ENCODE peak calls at places on chromosomes 3 and 15, in eight cellular contexts. N, X, L, D, I, W, V and M are unnamed samples.

GRCh38 chr15:66939451-66940023 is 125.9 kb upstream of the SMAD3 start:
- DNase-seq in N (no peak), X (peak; percentile 52), L (no peak), D (no peak), I (no peak), W (no peak), V (no peak), M (no peak)

GRCh38 chr3:193809106-193809505 is 216.1 kb downstream of the OPA1 start:
- DNase-seq in N (no peak), X (no peak), L (no peak), D (no peak), I (no peak), W (no peak), V (no peak), M (no peak)

GRCh38 chr3:110773413-110773954 is 298.1 kb upstream of the NECTIN3 start:
- DNase-seq in N (no peak), X (no peak), L (no peak), D (no peak), I (no peak), W (no peak), V (no peak), M (no peak)

GRCh38 chr15:38072507-38073277 is 138.3 kb downstream of the TMCO5A start:
- DNase-seq in N (peak; percentile 49), X (peak; percentile 79), L (no peak), D (no peak), I (peak; percentile 57), W (no peak), V (peak; percentile 58), M (peak; percentile 25)

GRCh38 chr3:42846682-42847522 is 28.8 kb downstream of the CYP8B1 start:
- DNase-seq in N (peak; percentile 9), X (peak; percentile 60), L (no peak), D (no peak), I (no peak), W (no peak), V (peak; percentile 75), M (no peak)

GRCh38 chr3:26438325-26438940 is 184.1 kb upstream of the LRRC3B start:
- DNase-seq in N (no peak), X (no peak), L (no peak), D (no peak), I (no peak), W (no peak), V (no peak), M (no peak)

GRCh38 chr3:133492159-133492860 is 81.2 kb upstream of the CDV3 start:
- DNase-seq in N (no peak), X (no peak), L (no peak), D (no peak), I (peak; percentile 66), W (no peak), V (no peak), M (no peak)

GRCh38 chr3:42500909-42501308 is 1.5 kb upstream of the VIPR1 start:
- DNase-seq in N (no peak), X (peak; percentile 64), L (no peak), D (no peak), I (no peak), W (no peak), V (no peak), M (no peak)

GRCh38 chr15:66943456-66944095 is 121.8 kb upstream of the SMAD3 start:
- DNase-seq in N (no peak), X (peak; percentile 62), L (peak; percentile 46), D (peak; percentile 73), I (no peak), W (no peak), V (no peak), M (no peak)

GRCh38 chr15:71189723-71190122 is 74.5 kb downstream of the THSD4 start:
- DNase-seq in N (no peak), X (no peak), L (no peak), D (no peak), I (no peak), W (no peak), V (no peak), M (no peak)

GRCh38 chr15:83200162-83200561 is 7.5 kb downstream of the HDGFL3 start:
- DNase-seq in N (no peak), X (no peak), L (no peak), D (no peak), I (no peak), W (no peak), V (no peak), M (no peak)

GRCh38 chr15:34318277-34319079 is 19.1 kb downstream of the SLC12A6 start:
- DNase-seq in N (peak; percentile 83), X (no peak), L (no peak), D (no peak), I (no peak), W (no peak), V (peak; percentile 78), M (no peak)

GRCh38 chr15:64895285-64896065 is 16.2 kb upstream of the ANKDD1A start:
- DNase-seq in N (no peak), X (no peak), L (no peak), D (no peak), I (no peak), W (peak; percentile 49), V (peak; percentile 94), M (peak; percentile 33)

GRCh38 chr3:177838951-177839350 is 641.7 kb upstream of the TBL1XR1 start:
- DNase-seq in N (no peak), X (no peak), L (no peak), D (no peak), I (no peak), W (no peak), V (no peak), M (no peak)